ENCODE peak calls at places on chromosomes 7 and 10, in six cellular contexts. G is H9, H is IMR-90, N is H1, Y is neuronal stem cell, B is trophoblast cell. W is an unnamed sample.

GRCh38 chr7:35424869-35425495 is 171.1 kb upstream of the TBX20 start:
- DNase-seq in G (peak; percentile 61), H (peak; percentile 43), N (peak; percentile 65), Y (peak; percentile 38), B (peak; percentile 68), W (peak; percentile 56)

GRCh38 chr7:70092314-70093303 is 494.3 kb downstream of the AUTS2 start:
- DNase-seq in G (no peak), H (peak; percentile 0), N (no peak), Y (no peak), B (no peak), W (no peak)

GRCh38 chr10:49056356-49056755 is 59.0 kb downstream of the VSTM4 start:
- DNase-seq in G (no peak), H (peak; percentile 14), N (no peak), Y (no peak), B (peak; percentile 4), W (peak; percentile 9)

GRCh38 chr10:96878071-96878470 is 46.0 kb downstream of the LCOR start:
- DNase-seq in G (no peak), H (no peak), N (no peak), Y (no peak), B (peak; percentile 9), W (no peak)

GRCh38 chr7:90337106-90337505 is 9.4 kb upstream of the GTPBP10 start:
- DNase-seq in G (no peak), H (no peak), N (no peak), Y (no peak), B (no peak), W (no peak)

GRCh38 chr7:1480670-1481069 is 21.4 kb upstream of the MICALL2 start:
- DNase-seq in G (no peak), H (no peak), N (no peak), Y (no peak), B (no peak), W (no peak)

GRCh38 chr10:125802739-125803138 is 20.3 kb downstream of the UROS start:
- DNase-seq in G (no peak), H (no peak), N (no peak), Y (no peak), B (peak; percentile 5), W (no peak)

GRCh38 chr10:28151636-28152035 is 151.2 kb downstream of the MPP7 start:
- DNase-seq in G (no peak), H (no peak), N (no peak), Y (no peak), B (no peak), W (no peak)

GRCh38 chr10:51109821-51110533 is 35.7 kb downstream of the PRKG1 start:
- DNase-seq in G (no peak), H (peak; percentile 85), N (no peak), Y (no peak), B (peak; percentile 34), W (peak; percentile 34)

GRCh38 chr7:42605800-42606199 is 306.1 kb downstream of the C7orf25 start:
- DNase-seq in G (no peak), H (no peak), N (no peak), Y (no peak), B (no peak), W (peak; percentile 8)

GRCh38 chr10:88110355-88110754 is 246.9 kb downstream of the PTEN start:
- DNase-seq in G (no peak), H (peak; percentile 72), N (no peak), Y (no peak), B (peak; percentile 64), W (peak; percentile 78)

GRCh38 chr10:50027195-50027594 is 39.0 kb downstream of the AGAP6 start:
- DNase-seq in G (no peak), H (no peak), N (peak; percentile 29), Y (no peak), B (no peak), W (no peak)

GRCh38 chr10:5961405-5962100 is 15.8 kb downstream of the IL15RA start:
- DNase-seq in G (peak; percentile 19), H (no peak), N (no peak), Y (no peak), B (no peak), W (no peak)

GRCh38 chr7:32506266-32507054 is 11.2 kb downstream of the AVL9 start:
- DNase-seq in G (no peak), H (peak; percentile 90), N (no peak), Y (no peak), B (peak; percentile 84), W (peak; percentile 95)

GRCh38 chr10:47438857-47439474 is 44.9 kb downstream of the ANXA8 start:
- DNase-seq in G (peak; percentile 64), H (peak; percentile 74), N (no peak), Y (peak; percentile 21), B (peak; percentile 65), W (peak; percentile 69)

GRCh38 chr7:127674361-127674760 is 22.4 kb downstream of the SND1 start:
- DNase-seq in G (no peak), H (peak; percentile 33), N (no peak), Y (no peak), B (no peak), W (peak; percentile 28)

GRCh38 chr7:41592794-41593193 is 110.1 kb downstream of the INHBA start:
- DNase-seq in G (no peak), H (no peak), N (no peak), Y (no peak), B (no peak), W (no peak)

GRCh38 chr7:23373151-23374004 is 74.2 kb downstream of the MALSU1 start:
- DNase-seq in G (no peak), H (peak; percentile 73), N (no peak), Y (no peak), B (no peak), W (no peak)

GRCh38 chr10:78658645-78659632 is 409.8 kb upstream of the ZMIZ1 start:
- DNase-seq in G (no peak), H (no peak), N (no peak), Y (no peak), B (no peak), W (no peak)

GRCh38 chr7:67343566-67343965 is 346.9 kb downstream of the TYW1 start:
- DNase-seq in G (no peak), H (no peak), N (no peak), Y (no peak), B (no peak), W (no peak)

GRCh38 chr7:64774204-64774842 is 19.9 kb upstream of the ZNF138 start:
- DNase-seq in G (no peak), H (no peak), N (no peak), Y (no peak), B (no peak), W (no peak)

GRCh38 chr10:120437541-120437940 is 19.5 kb upstream of the PLPP4 start:
- DNase-seq in G (no peak), H (no peak), N (no peak), Y (no peak), B (no peak), W (no peak)

GRCh38 chr7:26533163-26533562 is 241.5 kb downstream of the SNX10 start:
- DNase-seq in G (no peak), H (no peak), N (no peak), Y (no peak), B (no peak), W (no peak)

GRCh38 chr7:159049266-159050025 is 95.2 kb downstream of the VIPR2 start:
- DNase-seq in G (peak; percentile 10), H (no peak), N (peak; percentile 37), Y (no peak), B (peak; percentile 79), W (no peak)

GRCh38 chr10:100140070-100140469 is 45.8 kb downstream of the ERLIN1 start:
- DNase-seq in G (no peak), H (no peak), N (no peak), Y (no peak), B (peak; percentile 55), W (no peak)
- H3K14ac ChIP-seq in G (no peak overlapping the region), H (no peak overlapping the region), N (no peak overlapping the region), Y (no peak overlapping the region), B (no peak overlapping the region), W (no peak overlapping the region)

GRCh38 chr10:89521368-89521767 is 14.0 kb downstream of the SLC16A12 start:
- DNase-seq in G (no peak), H (peak; percentile 59), N (no peak), Y (no peak), B (no peak), W (peak; percentile 64)

GRCh38 chr10:89518876-89519842 is 16.2 kb downstream of the SLC16A12 start:
- DNase-seq in G (no peak), H (peak; percentile 46), N (no peak), Y (no peak), B (no peak), W (peak; percentile 79)

GRCh38 chr10:89522463-89522862 is 12.9 kb downstream of the SLC16A12 start:
- DNase-seq in G (no peak), H (peak; percentile 53), N (no peak), Y (no peak), B (peak; percentile 71), W (peak; percentile 45)

GRCh38 chr10:89523274-89523673 is 12.1 kb downstream of the SLC16A12 start:
- DNase-seq in G (no peak), H (no peak), N (no peak), Y (no peak), B (no peak), W (no peak)

DNA sequence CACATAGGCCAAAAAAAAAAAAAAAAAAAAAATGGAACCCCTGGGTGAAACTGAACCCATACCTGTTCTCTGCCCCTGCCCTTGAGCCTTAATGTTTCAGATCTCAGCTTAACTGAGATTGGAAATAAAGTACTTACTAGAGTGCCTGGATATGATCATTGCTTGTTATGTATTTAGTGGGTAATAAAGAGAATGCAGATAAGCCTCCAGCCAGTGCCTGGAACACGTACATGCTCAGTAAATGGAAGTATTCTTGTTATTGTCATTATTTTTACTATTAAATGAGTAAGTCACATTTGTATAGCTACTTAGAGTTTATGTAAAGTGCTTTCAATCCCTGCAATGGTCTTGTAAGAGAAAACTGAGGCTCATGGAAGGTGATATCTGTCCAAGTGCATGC is 14.7 kb downstream of the SLC16A12 start:
- DNase-seq in G (no peak), H (no peak), N (no peak), Y (no peak), B (no peak), W (no peak)
- H3K14ac ChIP-seq in G (no peak overlapping the region), H (peak overlapping the region; percentile 35), N (no peak overlapping the region), Y (no peak overlapping the region), B (no peak overlapping the region), W (no peak overlapping the region)

GRCh38 chr7:50660040-50660829 is 95.0 kb upstream of the DDC start:
- DNase-seq in G (no peak), H (no peak), N (peak; percentile 35), Y (no peak), B (no peak), W (no peak)
- H3K14ac ChIP-seq in G (no peak overlapping the region), H (no peak overlapping the region), N (no peak overlapping the region), Y (no peak overlapping the region), B (no peak overlapping the region), W (no peak overlapping the region)

GRCh38 chr7:124284937-124285336 is 252.1 kb upstream of the TMEM229A start:
- DNase-seq in G (no peak), H (no peak), N (no peak), Y (no peak), B (no peak), W (no peak)
- H3K14ac ChIP-seq in G (no peak overlapping the region), H (no peak overlapping the region), N (no peak overlapping the region), Y (no peak overlapping the region), B (no peak overlapping the region), W (no peak overlapping the region)

GRCh38 chr10:110980807-110981206 is 61.4 kb downstream of the SHOC2 start:
- DNase-seq in G (no peak), H (no peak), N (no peak), Y (no peak), B (peak; percentile 9), W (no peak)
- H3K14ac ChIP-seq in G (no peak overlapping the region), H (no peak overlapping the region), N (no peak overlapping the region), Y (no peak overlapping the region), B (no peak overlapping the region), W (no peak overlapping the region)

GRCh38 chr10:30788307-30788706 is 158.8 kb upstream of the LYZL2 start:
- DNase-seq in G (no peak), H (peak; percentile 70), N (no peak), Y (no peak), B (no peak), W (peak; percentile 24)
- H3K14ac ChIP-seq in G (no peak overlapping the region), H (peak overlapping the region; percentile 71), N (no peak overlapping the region), Y (no peak overlapping the region), B (no peak overlapping the region), W (no peak overlapping the region)

GRCh38 chr7:75644599-75644998 is 94.1 kb downstream of the HIP1 start:
- DNase-seq in G (no peak), H (no peak), N (no peak), Y (no peak), B (no peak), W (no peak)
- H3K14ac ChIP-seq in G (no peak overlapping the region), H (no peak overlapping the region), N (no peak overlapping the region), Y (no peak overlapping the region), B (no peak overlapping the region), W (no peak overlapping the region)